ENCODE peak calls at places on chromosomes 2 and 18, in six cellular contexts. U is prostate gland, A is K562, J is HCT116, V is gastrocnemius medialis, S is upper lobe of left lung. I is an unnamed sample.

GRCh38 chr2:109376115-109376514 is 237.7 kb downstream of the SEPTIN10 start:
- DNase-seq in V (no peak), U (no peak), J (no peak), S (no peak), A (no peak), I (no peak)

GRCh38 chr2:39164089-39164488 is 43.2 kb upstream of the SOS1 start:
- DNase-seq in A (no peak), V (no peak), J (no peak), S (no peak), U (no peak), I (no peak)

GRCh38 chr2:158686166-158686792 is 108.8 kb upstream of the DAPL1 start:
- DNase-seq in S (no peak), A (no peak), V (no peak), U (no peak), J (no peak), I (peak; percentile 31)

GRCh38 chr2:178449700-178450573 is 1.0 kb downstream of the PRKRA start:
- DNase-seq in U (no peak), J (no peak), S (no peak), A (no peak), V (no peak), I (no peak)

GRCh38 chr2:1781291-1782080 is 37.2 kb upstream of the PXDN start:
- DNase-seq in S (no peak), J (peak; percentile 1), V (no peak), U (no peak), A (no peak), I (no peak)

GRCh38 chr2:234771985-234772774 is 179.6 kb upstream of the SH3BP4 start:
- DNase-seq in V (no peak), J (no peak), A (no peak), U (no peak), S (no peak), I (no peak)

GRCh38 chr2:236485519-236485918 is 84.1 kb upstream of the ACKR3 start:
- DNase-seq in A (no peak), V (no peak), U (no peak), J (no peak), S (no peak), I (no peak)

GRCh38 chr18:22558945-22559385 is 141.2 kb upstream of the CTAGE1 start:
- DNase-seq in J (no peak), A (peak; percentile 85), U (peak; percentile 14), V (no peak), S (peak; percentile 89), I (peak; percentile 66)

GRCh38 chr2:62300925-62301324 is 105.0 kb downstream of the B3GNT2 start:
- DNase-seq in J (no peak), S (no peak), V (no peak), U (no peak), A (no peak), I (no peak)

GRCh38 chr2:236718207-236718992 is 148.8 kb downstream of the ACKR3 start:
- DNase-seq in S (no peak), A (no peak), J (no peak), U (no peak), V (no peak), I (no peak)

GRCh38 chr2:204264746-204265145 is 280.5 kb upstream of the PARD3B start:
- DNase-seq in S (no peak), V (no peak), A (no peak), J (no peak), U (no peak), I (no peak)

GRCh38 chr2:206543073-206543472 is 99.2 kb upstream of the FAM237A start:
- DNase-seq in U (no peak), J (no peak), V (no peak), S (no peak), A (no peak), I (no peak)

GRCh38 chr2:217710218-217710565 is 292.6 kb downstream of the TNS1 start:
- DNase-seq in S (no peak), U (no peak), V (no peak), J (no peak), A (no peak), I (no peak)

GRCh38 chr18:11883153-11883552 is 25.0 kb downstream of the MPPE1 start:
- DNase-seq in U (no peak), J (no peak), A (no peak), V (no peak), S (no peak), I (no peak)

GRCh38 chr2:8525582-8526402 is 156.1 kb upstream of the ID2 start:
- DNase-seq in S (peak; percentile 86), V (peak; percentile 44), J (no peak), U (peak; percentile 56), A (peak; percentile 95), I (peak; percentile 81)

GRCh38 chr2:195318440-195319111 is 338.4 kb upstream of the SLC39A10 start:
- DNase-seq in S (no peak), U (peak; percentile 17), V (no peak), A (peak; percentile 34), J (peak; percentile 22), I (no peak)

GRCh38 chr2:160614391-160614790 is 120.8 kb upstream of the RBMS1 start:
- DNase-seq in S (no peak), U (no peak), J (no peak), V (no peak), A (no peak), I (no peak)

GRCh38 chr18:55328301-55328700 is 259.7 kb downstream of the TCF4 start:
- DNase-seq in S (no peak), U (no peak), J (no peak), A (no peak), V (no peak), I (no peak)

GRCh38 chr18:29840101-29840500 is 1202.4 kb downstream of the DSC3 start:
- DNase-seq in U (no peak), V (no peak), J (peak; percentile 42), S (no peak), A (no peak), I (no peak)

GRCh38 chr2:132692816-132693215 is 22.8 kb upstream of the LYPD1 start:
- DNase-seq in V (no peak), J (no peak), A (no peak), S (no peak), U (no peak), I (no peak)

GRCh38 chr2:37925063-37925897 is at the start of gene RMDN2:
- DNase-seq in S (peak; percentile 97), U (peak; percentile 84), A (peak; percentile 88), V (peak; percentile 90), J (peak; percentile 81), I (peak; percentile 93)
- TF ChIP-seq CTCF in S (no peak), U (no peak), A (no peak), V (no peak), J (no peak), I (peak; percentile 38)

GRCh38 chr2:37588316-37588777 is 83.1 kb downstream of the CDC42EP3 start:
- DNase-seq in V (peak; percentile 45), S (no peak), U (peak; percentile 28), J (peak; percentile 79), A (no peak), I (no peak)
- H3K27ac ChIP-seq in V (peak overlapping the region; percentile 85), S (no peak overlapping the region), U (no peak overlapping the region), J (peak overlapping the region; percentile 84), A (no peak overlapping the region), I (no peak overlapping the region)

GRCh38 chr2:25323612-25324189 is 18.0 kb downstream of the DNMT3A start:
- DNase-seq in U (no peak), S (no peak), J (no peak), A (no peak), V (no peak), I (no peak)

GRCh38 chr2:25324251-25324650 is 17.5 kb downstream of the DNMT3A start:
- DNase-seq in A (no peak), S (no peak), U (no peak), J (no peak), V (no peak), I (no peak)

GRCh38 chr2:25328152-25329085 is 13.3 kb downstream of the DNMT3A start:
- DNase-seq in V (no peak), J (no peak), U (no peak), A (no peak), S (no peak), I (peak; percentile 25)

GRCh38 chr2:25324905-25325592 is 16.7 kb downstream of the DNMT3A start:
- DNase-seq in A (no peak), U (no peak), S (no peak), V (no peak), J (no peak), I (no peak)

DNA sequence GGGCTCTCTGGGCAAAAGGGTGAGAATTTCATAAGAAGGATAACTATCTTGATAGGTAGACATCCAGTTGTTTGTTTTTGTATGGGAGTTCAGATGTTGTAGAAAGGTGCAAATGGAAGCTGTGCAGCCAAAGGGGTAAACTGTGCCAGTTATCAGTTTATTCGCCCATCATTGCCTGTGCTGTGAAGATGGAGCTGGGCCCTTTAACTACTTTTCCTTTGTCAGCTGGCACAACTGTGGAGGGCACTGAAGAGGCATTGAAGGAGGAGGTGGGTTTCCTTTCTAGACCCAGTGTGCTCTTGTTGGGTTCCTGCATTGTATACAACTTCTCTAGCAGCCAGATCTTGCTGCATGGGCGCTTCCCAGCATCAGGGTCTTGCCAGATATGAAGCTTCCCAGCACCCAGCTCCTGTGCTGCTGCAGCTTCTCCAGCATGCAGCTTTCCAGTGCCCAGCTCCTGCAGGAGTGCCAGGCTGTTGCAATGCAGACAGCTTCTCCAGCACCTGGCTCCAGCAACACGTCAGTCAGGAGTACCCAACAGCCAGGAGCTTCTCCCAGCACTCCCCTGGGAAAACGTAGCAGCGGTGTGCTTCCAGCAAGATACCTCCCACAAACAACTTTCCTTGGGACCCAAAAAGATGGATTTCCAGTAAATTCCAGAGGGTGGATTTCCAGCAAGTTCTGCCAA is 15.3 kb downstream of the DNMT3A start:
- DNase-seq in A (no peak), J (no peak), V (no peak), U (no peak), S (no peak), I (no peak)
- H3K36me3 ChIP-seq in A (no peaks in the 10 kb centered on the region), J (peaks cover 7% of the 10 kb centered on the region), V (no peaks in the 10 kb centered on the region), U (no peaks in the 10 kb centered on the region), S (no peaks in the 10 kb centered on the region), I (peaks cover 12% of the 10 kb centered on the region)

GRCh38 chr2:78782196-78782595 is 243.3 kb upstream of the REG3G start:
- DNase-seq in J (no peak), A (no peak), S (no peak), U (no peak), V (no peak), I (no peak)
- TF ChIP-seq CTCF in J (no peak), A (no peak), S (no peak), U (no peak), V (no peak), I (no peak)

GRCh38 chr2:70938580-70938938 is 2.9 kb downstream of the ATP6V1B1 start:
- DNase-seq in V (no peak), A (no peak), U (no peak), S (no peak), J (no peak), I (no peak)
- H3K27ac ChIP-seq in V (no peak overlapping the region), A (no peak overlapping the region), U (no peak overlapping the region), S (no peak overlapping the region), J (no peak overlapping the region), I (no peak overlapping the region)

I was measured in left ventricle myocardium inferior.